ENCODE peak calls at places on chromosomes 7 and 10, in seven cellular contexts. B, E, M, H, F, J and D are unnamed samples.

GRCh38 chr10:132865236-132865635 is 77.1 kb downstream of the CFAP46 start:
- DNase-seq in B (no peak), E (no peak), M (no peak), H (no peak), F (no peak), J (no peak), D (no peak)

GRCh38 chr10:64576497-64576896 is 1055.3 kb downstream of the REEP3 start:
- DNase-seq in B (no peak), E (no peak), M (no peak), H (no peak), F (no peak), J (no peak), D (no peak)

GRCh38 chr10:43315096-43315495 is 48.2 kb upstream of the RASGEF1A start:
- DNase-seq in B (no peak), E (no peak), M (no peak), H (no peak), F (no peak), J (no peak), D (no peak)

GRCh38 chr10:110275140-110275729 is 29.5 kb downstream of the SMNDC1 start:
- DNase-seq in B (no peak), E (no peak), M (no peak), H (no peak), F (no peak), J (peak; percentile 14), D (no peak)

GRCh38 chr10:21517983-21518628 is 7.4 kb downstream of the SKIDA1 start:
- DNase-seq in B (no peak), E (no peak), M (no peak), H (no peak), F (no peak), J (no peak), D (no peak)

GRCh38 chr7:112362796-112363195 is 87.5 kb upstream of the IFRD1 start:
- DNase-seq in B (no peak), E (no peak), M (no peak), H (no peak), F (no peak), J (no peak), D (no peak)

GRCh38 chr7:104956753-104957450 is 57.1 kb upstream of the KMT2E start:
- DNase-seq in B (no peak), E (no peak), M (peak; percentile 77), H (no peak), F (no peak), J (no peak), D (no peak)

GRCh38 chr7:3670898-3671297 is 369.8 kb downstream of the SDK1 start:
- DNase-seq in B (no peak), E (no peak), M (no peak), H (no peak), F (no peak), J (no peak), D (no peak)

GRCh38 chr7:141700848-141701371 is 1.1 kb downstream of the DENND11 start:
- DNase-seq in B (no peak), E (no peak), M (no peak), H (no peak), F (no peak), J (no peak), D (no peak)

GRCh38 chr7:131546583-131547111 is 9.8 kb downstream of the PODXL start:
- DNase-seq in B (peak; percentile 89), E (no peak), M (no peak), H (no peak), F (peak; percentile 46), J (peak; percentile 87), D (peak; percentile 57)

GRCh38 chr10:119863951-119864565 is 8.6 kb downstream of the MCMBP start:
- DNase-seq in B (no peak), E (no peak), M (no peak), H (no peak), F (no peak), J (no peak), D (no peak)

GRCh38 chr10:93926613-93927012 is 32.8 kb downstream of the SLC35G1 start:
- DNase-seq in B (no peak), E (no peak), M (no peak), H (no peak), F (no peak), J (no peak), D (no peak)

GRCh38 chr7:108454674-108455523 is 1.3 kb downstream of the NRCAM start:
- DNase-seq in B (no peak), E (peak; percentile 61), M (no peak), H (no peak), F (no peak), J (no peak), D (peak; percentile 57)

GRCh38 chr10:24974978-24975377 is 22.6 kb upstream of the PRTFDC1 start:
- DNase-seq in B (no peak), E (no peak), M (no peak), H (no peak), F (peak; percentile 32), J (no peak), D (no peak)

GRCh38 chr10:90969947-90970673 is 49.2 kb upstream of the ANKRD1 start:
- DNase-seq in B (no peak), E (no peak), M (no peak), H (no peak), F (peak; percentile 19), J (no peak), D (no peak)

DNA sequence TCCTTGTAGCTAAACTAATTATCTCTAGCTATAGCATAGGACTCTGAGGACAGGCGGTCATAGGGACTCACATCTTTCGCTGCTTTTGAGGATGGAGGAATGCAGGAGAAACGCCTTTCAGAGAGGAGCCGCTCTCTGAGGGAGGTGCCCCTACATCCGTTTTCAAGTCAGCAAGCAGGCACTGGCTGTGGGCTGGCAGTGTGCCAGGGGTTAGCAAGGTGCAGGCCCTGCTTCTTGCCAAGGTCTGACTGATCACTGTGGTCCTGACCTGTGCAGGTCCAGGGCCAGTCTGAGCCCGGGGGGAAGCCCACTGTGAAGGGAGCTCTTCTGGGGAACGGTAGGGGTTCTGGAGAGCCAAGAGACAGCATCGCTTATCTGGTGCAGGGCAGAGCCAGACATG is 89.4 kb downstream of the SH3PXD2A start:
- DNase-seq in B (no peak), E (no peak), M (no peak), H (no peak), F (no peak), J (no peak), D (no peak)
- TF ChIP-seq MAX in B (no peak), E (no peak), M (no peak), H (no peak), F (no peak), J (no peak), D (no peak)

GRCh38 chr7:22356855-22357310 is at the start of gene RAPGEF5:
- DNase-seq in B (no peak), E (peak; percentile 13), M (no peak), H (peak; percentile 10), F (no peak), J (no peak), D (no peak)
- H3K27ac ChIP-seq in B (no peak within 1 kb of the TSS), E (no peak within 1 kb of the TSS), M (no peak within 1 kb of the TSS), H (peak within 1 kb of the TSS; percentile 82), F (peak within 1 kb of the TSS; percentile 95), J (no peak within 1 kb of the TSS), D (no peak within 1 kb of the TSS)

GRCh38 chr7:16708496-16708895 is 45.1 kb upstream of the TSPAN13 start:
- DNase-seq in B (no peak), E (no peak), M (no peak), H (no peak), F (no peak), J (no peak), D (no peak)
- TF ChIP-seq MAX in B (no peak), E (no peak), M (no peak), H (no peak), F (no peak), J (no peak), D (no peak)

GRCh38 chr7:5528071-5528814 is 104.6 kb upstream of the TNRC18 start:
- DNase-seq in B (no peak), E (no peak), M (no peak), H (no peak), F (no peak), J (no peak), D (peak; percentile 30)

GRCh38 chr7:5528815-5529442 is 105.3 kb upstream of the TNRC18 start:
- DNase-seq in B (no peak), E (no peak), M (no peak), H (no peak), F (no peak), J (no peak), D (peak; percentile 22)

GRCh38 chr7:5533821-5534367 is 110.3 kb upstream of the TNRC18 start:
- DNase-seq in B (no peak), E (no peak), M (no peak), H (no peak), F (peak; percentile 73), J (no peak), D (no peak)

DNA sequence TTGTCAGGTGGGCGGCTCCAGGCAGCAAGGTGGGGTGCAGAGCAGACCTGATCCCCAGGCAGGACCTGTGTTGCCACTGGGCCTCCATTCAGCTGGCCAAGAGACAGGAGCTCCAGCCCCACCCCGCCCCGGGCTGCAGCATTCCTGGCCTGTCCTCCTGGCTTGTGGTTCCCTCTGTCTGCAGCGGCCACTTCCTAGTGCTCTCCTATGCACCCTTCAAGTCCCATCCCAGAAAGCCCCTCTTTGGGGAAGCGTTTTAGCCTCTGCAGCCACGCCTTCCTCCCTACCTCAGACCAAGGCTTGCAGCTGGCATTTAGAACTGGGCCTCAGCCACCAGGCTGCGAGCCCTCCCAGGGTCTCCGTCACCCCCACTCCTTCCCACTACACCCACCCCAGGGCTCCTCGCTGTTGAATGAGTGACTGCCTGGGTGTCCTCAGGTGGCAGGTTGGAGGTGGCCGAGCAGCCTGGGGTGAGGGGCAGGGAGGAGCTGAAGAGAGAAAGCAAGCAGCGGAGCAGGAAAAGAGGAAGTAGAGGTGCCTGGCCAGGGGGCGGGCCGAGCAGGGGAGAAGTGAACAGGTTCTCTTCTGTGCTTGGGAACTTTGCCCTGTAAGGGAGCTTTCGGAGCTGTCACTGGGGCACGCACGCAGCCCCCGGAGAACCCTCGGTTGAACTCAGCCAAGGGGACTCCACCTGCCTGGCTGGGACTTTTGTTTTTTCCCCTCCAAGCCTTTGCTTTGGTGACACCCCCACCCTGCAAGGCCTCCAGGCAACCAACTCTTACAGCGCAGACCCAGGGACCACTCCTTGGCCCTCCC is 109.1 kb upstream of the TNRC18 start:
- DNase-seq in B (no peak), E (no peak), M (peak; percentile 82), H (no peak), F (peak; percentile 66), J (peak; percentile 77), D (no peak)
- H3K27ac ChIP-seq in B (peak overlapping the region; percentile 99), E (peak overlapping the region; percentile 99), M (peak overlapping the region; percentile 99), H (no peak overlapping the region), F (peak overlapping the region; percentile 97), J (peak overlapping the region; percentile 67), D (no peak overlapping the region)